ENCODE peak calls at places on chromosomes 2 and 18, in seven cellular contexts. K is left lung, N is right cardiac atrium, L is left ventricle myocardium inferior, C is tibial artery, U is GM23338, R is RWPE1. E is an unnamed sample.
A peak's percentile ranks its signal among the peaks of the same experiment; 100 is the strongest.

GRCh38 chr2:12183032-12183431 is 436.6 kb downstream of the LPIN1 start:
- DNase-seq in R (no peak), L (no peak), K (no peak), U (no peak), N (no peak), C (no peak), E (no peak)

GRCh38 chr2:223054193-223054781 is 2.3 kb downstream of the KCNE4 start:
- DNase-seq in C (peak; percentile 91), N (peak; percentile 91), R (no peak), K (peak; percentile 49), U (no peak), L (peak; percentile 75), E (peak; percentile 63)

GRCh38 chr18:48227206-48227605 is 182.0 kb downstream of the ZBTB7C start:
- DNase-seq in U (no peak), L (no peak), R (peak; percentile 29), K (no peak), C (no peak), N (no peak), E (no peak)

GRCh38 chr2:86352932-86353345 is 15.5 kb upstream of the REEP1 start:
- DNase-seq in U (no peak), R (no peak), L (no peak), N (no peak), K (no peak), C (no peak), E (no peak)

GRCh38 chr2:1742680-1743395 is 1.5 kb downstream of the PXDN start:
- DNase-seq in C (peak; percentile 90), L (peak; percentile 79), R (peak; percentile 90), N (peak; percentile 94), U (peak; percentile 87), K (peak; percentile 76), E (peak; percentile 94)

GRCh38 chr2:183780072-183780471 is 655.8 kb downstream of the NUP35 start:
- DNase-seq in K (no peak), C (no peak), R (no peak), U (no peak), L (no peak), N (no peak), E (no peak)

GRCh38 chr2:26733343-26733742 is 30.7 kb upstream of the SLC35F6 start:
- DNase-seq in L (no peak), R (no peak), U (no peak), C (no peak), K (no peak), N (no peak), E (no peak)

GRCh38 chr2:15826273-15826717 is 114.1 kb upstream of the MYCN start:
- DNase-seq in K (no peak), U (peak; percentile 63), R (peak; percentile 56), N (no peak), L (no peak), C (no peak), E (no peak)

GRCh38 chr2:218993345-218994315 is at the start of gene CRYBA2:
- DNase-seq in C (no peak), N (no peak), L (no peak), R (no peak), K (no peak), U (peak; percentile 59), E (no peak)

GRCh38 chr2:127086800-127087737 is 19.9 kb downstream of the BIN1 start:
- DNase-seq in K (peak; percentile 73), N (peak; percentile 92), C (peak; percentile 79), R (no peak), U (peak; percentile 67), L (peak; percentile 83), E (peak; percentile 93)

GRCh38 chr2:36530983-36531354 is 67.0 kb downstream of the FEZ2 start:
- DNase-seq in R (no peak), K (no peak), C (no peak), N (no peak), U (peak; percentile 44), L (no peak), E (peak; percentile 48)

GRCh38 chr2:171237754-171238505 is 77.2 kb upstream of the TLK1 start:
- DNase-seq in K (no peak), N (no peak), C (no peak), L (no peak), R (no peak), U (no peak), E (no peak)

GRCh38 chr2:234451852-234452625 is 44.8 kb downstream of the ARL4C start:
- DNase-seq in K (no peak), R (peak; percentile 61), C (no peak), U (no peak), N (no peak), L (no peak), E (peak; percentile 93)

GRCh38 chr2:69450735-69451416 is 13.6 kb upstream of the NFU1 start:
- DNase-seq in C (no peak), U (peak; percentile 52), K (no peak), L (no peak), N (no peak), R (no peak), E (no peak)

GRCh38 chr18:67608909-67609308 is 92.4 kb upstream of the DSEL start:
- DNase-seq in L (no peak), U (no peak), K (no peak), C (no peak), N (no peak), R (no peak), E (peak; percentile 51)

GRCh38 chr18:22210331-22210754 is 41.0 kb downstream of the GATA6 start:
- DNase-seq in C (no peak), R (no peak), K (no peak), L (no peak), N (no peak), U (no peak), E (peak; percentile 47)

GRCh38 chr18:50507120-50507590 is 52.7 kb upstream of the MAPK4 start:
- DNase-seq in U (peak; percentile 84), L (peak; percentile 31), R (peak; percentile 49), C (peak; percentile 25), N (peak; percentile 63), K (no peak), E (peak; percentile 14)

GRCh38 chr2:177529166-177529565 is 136.6 kb downstream of the AGPS start:
- DNase-seq in K (no peak), R (no peak), L (no peak), C (no peak), U (peak; percentile 19), N (no peak), E (no peak)

GRCh38 chr2:217611056-217611455 is 391.7 kb downstream of the TNS1 start:
- DNase-seq in R (no peak), C (no peak), U (no peak), K (no peak), L (no peak), N (no peak), E (no peak)

GRCh38 chr18:70289351-70290330 is 796 bp downstream of the SOCS6 start:
- DNase-seq in K (no peak), U (peak; percentile 67), C (no peak), R (peak; percentile 26), N (peak; percentile 74), L (peak; percentile 35), E (no peak)

DNA sequence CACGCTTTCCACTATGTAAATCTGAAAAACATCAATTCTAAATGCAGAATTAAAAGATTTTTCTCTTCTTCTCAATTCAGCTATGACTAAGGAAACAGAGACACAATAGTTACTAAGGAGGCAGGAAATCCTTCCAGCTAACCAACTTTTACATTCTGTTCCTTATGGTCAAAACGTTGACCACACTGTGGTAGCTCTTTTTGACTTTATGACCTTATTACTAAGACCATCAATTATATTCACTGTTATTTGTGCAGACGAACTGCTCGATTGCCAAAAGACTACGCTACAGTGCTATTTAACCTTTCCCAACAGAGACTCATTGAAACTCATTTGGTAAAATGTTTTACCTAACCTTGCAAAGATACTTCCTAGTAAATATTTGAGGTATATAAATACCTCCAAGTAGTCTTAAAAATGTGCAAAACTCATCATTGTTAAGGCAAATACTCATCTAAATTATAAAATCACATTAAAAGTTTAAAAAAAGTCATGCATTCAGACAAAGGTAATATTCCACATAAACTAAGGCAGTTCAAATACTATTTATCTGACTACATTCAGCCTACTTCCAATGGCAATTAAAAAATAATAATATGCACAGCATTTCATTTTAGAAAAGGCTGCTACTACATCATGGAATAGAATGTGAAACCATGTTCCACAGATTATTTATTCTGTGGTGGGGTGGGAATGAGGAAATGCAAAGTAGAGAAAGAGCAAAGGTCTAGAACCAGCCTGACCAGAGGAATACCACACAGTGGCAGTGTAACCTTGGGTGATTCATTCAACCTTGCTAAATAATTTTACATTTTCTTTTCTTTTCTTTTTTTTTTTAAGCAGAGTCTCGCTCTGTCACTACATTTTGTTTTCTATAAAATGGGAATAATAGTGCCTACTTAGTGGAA is 139.8 kb downstream of the THADA start:
- DNase-seq in R (no peak), N (no peak), L (no peak), U (no peak), K (no peak), C (no peak), E (peak; percentile 67)
- H3K27ac ChIP-seq in R (no peak overlapping the region), N (no peak overlapping the region), L (no peak overlapping the region), U (no peak overlapping the region), K (peak overlapping the region; percentile 34), C (peak overlapping the region; percentile 21), E (peak overlapping the region; percentile 63)

DNA sequence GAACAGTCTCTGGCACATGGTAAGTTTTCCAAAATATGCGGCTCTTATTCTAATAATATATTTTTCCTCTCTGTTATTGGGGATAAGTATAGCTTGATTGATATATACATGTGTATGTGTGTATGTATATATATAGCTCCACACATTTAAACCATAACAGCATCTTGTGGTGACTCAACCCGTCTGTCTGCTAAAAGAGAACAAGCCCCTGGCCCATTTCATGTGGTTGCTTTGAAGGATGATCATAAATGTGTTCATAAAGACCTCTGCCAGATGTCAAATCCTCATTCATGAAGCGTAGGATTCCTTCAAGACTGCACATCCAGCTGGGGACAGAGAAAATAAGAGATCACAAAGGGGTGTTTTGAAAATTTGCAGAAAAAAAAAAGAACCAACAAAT is 79.3 kb downstream of the RHOB start:
- DNase-seq in K (no peak), U (no peak), L (no peak), N (no peak), R (no peak), C (no peak), E (no peak)
- H3K27ac ChIP-seq in K (no peak overlapping the region), U (no peak overlapping the region), L (peak overlapping the region; percentile 88), N (no peak overlapping the region), R (no peak overlapping the region), C (no peak overlapping the region), E (no peak overlapping the region)

DNA sequence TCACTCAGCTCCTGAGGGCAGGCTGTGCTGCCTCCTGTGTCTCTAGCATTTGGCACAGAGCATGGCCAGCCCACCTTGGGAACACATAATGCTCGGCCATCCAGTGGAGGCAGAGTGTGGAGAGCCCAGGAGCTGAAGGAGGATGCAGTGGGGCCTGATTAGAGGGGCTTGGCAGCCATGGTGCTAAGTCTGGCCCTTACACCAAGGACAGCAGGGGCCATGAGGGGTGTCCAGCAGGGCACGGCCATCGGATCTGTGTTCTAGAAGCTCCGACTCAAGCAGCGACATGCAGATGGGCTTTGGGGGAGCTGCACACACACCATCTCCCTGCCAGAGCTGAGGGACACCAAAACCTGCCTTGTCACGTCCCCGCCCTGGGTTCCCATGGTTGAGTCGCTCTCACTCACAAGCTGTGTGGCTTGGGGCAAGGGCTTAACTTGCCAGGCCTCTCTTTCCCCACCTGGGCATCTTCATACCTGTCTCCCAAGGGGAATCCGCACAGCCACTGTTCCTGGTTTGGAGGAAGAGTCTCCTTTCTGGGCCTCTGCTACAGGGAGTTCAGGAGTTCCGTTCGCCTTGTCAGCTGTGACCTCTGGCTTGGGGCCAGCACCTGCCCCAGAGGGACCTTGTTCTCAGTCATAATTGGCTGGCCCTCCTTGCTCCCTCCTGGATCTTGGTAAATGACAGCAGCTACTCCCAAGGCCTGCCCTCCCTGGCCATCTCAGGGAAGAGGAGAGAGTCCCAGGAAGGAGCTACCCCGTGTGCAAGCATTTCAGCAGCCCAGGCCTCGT is 1.3 kb upstream of the TOGARAM2 start:
- DNase-seq in R (no peak), L (peak; percentile 45), K (peak; percentile 25), U (no peak), C (no peak), N (no peak), E (no peak)
- H3K27ac ChIP-seq in R (no peak overlapping the region), L (peak overlapping the region; percentile 85), K (no peak overlapping the region), U (no peak overlapping the region), C (no peak overlapping the region), N (no peak overlapping the region), E (no peak overlapping the region)

GRCh38 chr2:135744761-135745314 is 3.2 kb downstream of the UBXN4 start:
- DNase-seq in N (no peak), R (peak; percentile 36), U (peak; percentile 52), L (no peak), K (no peak), C (no peak), E (peak; percentile 18)
- H3K27ac ChIP-seq in N (no peak overlapping the region), R (no peak overlapping the region), U (no peak overlapping the region), L (no peak overlapping the region), K (no peak overlapping the region), C (no peak overlapping the region), E (peak overlapping the region; percentile 33)